ENCODE peak calls at places on chromosomes 5 and 9, in seven cellular contexts. M is kidney, C is psoas muscle, X is BE2C, Q is K562, P is tibial nerve, W is breast epithelium. K is an unnamed sample. For H3K4me1, the result is how much of the 10 kb centered on the place peaks cover.

GRCh38 chr5:147481857-147482256 is 28.0 kb downstream of the DPYSL3 start:
- DNase-seq in M (no peak), C (no peak), X (no peak), Q (no peak), P (no peak), W (no peak), K (peak)

GRCh38 chr9:114551750-114552685 is 35.6 kb upstream of the ATP6V1G1 start:
- DNase-seq in M (peak), C (peak), X (peak), Q (peak), P (peak), W (peak), K (peak)

GRCh38 chr9:18490591-18491370 is 16.8 kb downstream of the ADAMTSL1 start:
- DNase-seq in M (peak), C (peak), X (no peak), Q (no peak), P (peak), W (no peak), K (peak)

GRCh38 chr5:24621809-24622208 is 23.0 kb downstream of the CDH10 start:
- DNase-seq in M (no peak), C (peak), X (peak), Q (no peak), P (peak), W (no peak), K (no peak)

GRCh38 chr5:42858031-42858643 is 46.4 kb upstream of the SELENOP start:
- DNase-seq in M (no peak), C (no peak), X (no peak), Q (no peak), P (peak), W (no peak), K (peak)

GRCh38 chr5:172403191-172403794 is 51.0 kb downstream of the SH3PXD2B start:
- DNase-seq in M (peak), C (peak), X (peak), Q (no peak), P (peak), W (no peak), K (no peak)

GRCh38 chr9:3827175-3827574 is 301.4 kb upstream of the RFX3 start:
- DNase-seq in M (no peak), C (no peak), X (no peak), Q (no peak), P (no peak), W (peak), K (peak)

GRCh38 chr9:136011703-136012496 is 50.7 kb upstream of the UBAC1 start:
- DNase-seq in M (peak), C (peak), X (peak), Q (peak), P (peak), W (no peak), K (no peak)

GRCh38 chr9:503331-503730 is 288.7 kb downstream of the DOCK8 start:
- DNase-seq in M (no peak), C (no peak), X (no peak), Q (no peak), P (no peak), W (no peak), K (no peak)

GRCh38 chr5:132655821-132656773 is 1.9 kb upstream of the IL13 start:
- DNase-seq in M (no peak), C (no peak), X (peak), Q (no peak), P (no peak), W (no peak), K (no peak)

GRCh38 chr9:78383130-78383529 is 86.2 kb downstream of the PSAT1 start:
- DNase-seq in M (no peak), C (no peak), X (no peak), Q (no peak), P (no peak), W (no peak), K (no peak)

GRCh38 chr9:6054280-6055099 is 39.1 kb upstream of the RANBP6 start:
- DNase-seq in M (no peak), C (peak), X (peak), Q (peak), P (peak), W (no peak), K (peak)

GRCh38 chr9:129580211-129580915 is 40.5 kb downstream of the C9orf50 start:
- DNase-seq in M (no peak), C (no peak), X (no peak), Q (no peak), P (no peak), W (no peak), K (no peak)

GRCh38 chr5:67636091-67636490 is 439.5 kb upstream of the CD180 start:
- DNase-seq in M (no peak), C (peak), X (no peak), Q (no peak), P (peak), W (no peak), K (no peak)

GRCh38 chr9:105295986-105296385 is 51.5 kb downstream of the SLC44A1 start:
- DNase-seq in M (no peak), C (no peak), X (no peak), Q (no peak), P (no peak), W (no peak), K (no peak)

GRCh38 chr9:111917201-111917600 is 20.6 kb downstream of the UGCG start:
- DNase-seq in M (no peak), C (no peak), X (no peak), Q (no peak), P (no peak), W (no peak), K (no peak)
- H3K4me1 ChIP-seq in M (under half), C (under half), X (under half), Q (under half), P (under half), W (under half), K (under half)

GRCh38 chr5:131280417-131280816 is 16.6 kb downstream of the CDC42SE2 start:
- DNase-seq in M (no peak), C (no peak), X (no peak), Q (no peak), P (no peak), W (no peak), K (no peak)

GRCh38 chr5:131279209-131279608 is 15.4 kb downstream of the CDC42SE2 start:
- DNase-seq in M (no peak), C (no peak), X (no peak), Q (no peak), P (no peak), W (no peak), K (no peak)

GRCh38 chr5:131275996-131276535 is 12.2 kb downstream of the CDC42SE2 start:
- DNase-seq in M (no peak), C (no peak), X (no peak), Q (no peak), P (no peak), W (no peak), K (no peak)

GRCh38 chr5:131277415-131277814 is 13.6 kb downstream of the CDC42SE2 start:
- DNase-seq in M (no peak), C (no peak), X (no peak), Q (no peak), P (no peak), W (no peak), K (no peak)

GRCh38 chr5:131277875-131278795 is 14.3 kb downstream of the CDC42SE2 start:
- DNase-seq in M (no peak), C (no peak), X (no peak), Q (no peak), P (no peak), W (no peak), K (no peak)
- H3K4me1 ChIP-seq in M (under half), C (under half), X (under half), Q (under half), P (under half), W (under half), K (under half)

GRCh38 chr5:1318659-1319251 is 23.9 kb upstream of the TERT start:
- DNase-seq in M (peak), C (no peak), X (no peak), Q (no peak), P (no peak), W (peak), K (no peak)

GRCh38 chr5:1319436-1320343 is 24.8 kb upstream of the TERT start:
- DNase-seq in M (peak), C (no peak), X (no peak), Q (no peak), P (no peak), W (peak), K (no peak)

GRCh38 chr5:1321576-1321975 is 23.3 kb downstream of the CLPTM1L start:
- DNase-seq in M (peak), C (no peak), X (no peak), Q (no peak), P (no peak), W (peak), K (no peak)

GRCh38 chr5:1322036-1322903 is 22.6 kb downstream of the CLPTM1L start:
- DNase-seq in M (peak), C (no peak), X (no peak), Q (no peak), P (no peak), W (peak), K (no peak)

GRCh38 chr5:1320436-1321344 is 24.2 kb downstream of the CLPTM1L start:
- DNase-seq in M (peak), C (no peak), X (no peak), Q (no peak), P (no peak), W (peak), K (no peak)
- H3K4me1 ChIP-seq in M (under half), C (under half), X (under half), Q (under half), P (under half), W (under half), K (under half)

DNA sequence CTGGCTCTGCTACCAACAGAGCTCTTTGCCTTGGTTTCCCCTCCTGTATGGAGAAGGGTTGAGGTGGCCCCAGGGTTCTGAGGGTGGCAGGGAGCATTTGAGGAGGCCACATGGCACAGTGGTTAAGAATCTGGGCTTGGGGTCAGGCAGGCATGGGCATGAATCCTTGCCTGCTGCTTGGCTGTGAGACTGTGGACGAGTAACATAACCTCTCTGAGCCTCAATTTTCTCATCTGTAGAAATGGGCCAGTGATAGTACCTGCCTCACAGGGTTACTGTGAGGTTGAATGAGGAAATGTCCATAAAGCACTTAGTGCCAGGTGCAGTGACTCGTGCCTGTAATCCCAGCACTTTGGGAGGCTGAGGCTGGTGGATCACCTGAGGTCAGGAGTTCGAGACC is 5.1 kb upstream of the NDST1 start:
- DNase-seq in M (no peak), C (no peak), X (no peak), Q (no peak), P (no peak), W (no peak), K (no peak)
- H3K4me1 ChIP-seq in M (half or more), C (half or more), X (under half), Q (half or more), P (half or more), W (under half), K (half or more)

GRCh38 chr5:157539623-157540022 is 36.0 kb downstream of the ADAM19 start:
- DNase-seq in M (no peak), C (no peak), X (no peak), Q (no peak), P (no peak), W (no peak), K (no peak)
- H3K4me1 ChIP-seq in M (under half), C (under half), X (under half), Q (under half), P (under half), W (under half), K (under half)

GRCh38 chr9:37972346-37972745 is 68.4 kb upstream of the SLC25A51 start:
- DNase-seq in M (peak), C (no peak), X (no peak), Q (no peak), P (no peak), W (no peak), K (peak)
- H3K4me1 ChIP-seq in M (under half), C (under half), X (under half), Q (under half), P (under half), W (under half), K (under half)

GRCh38 chr5:109694451-109694891 is 4.7 kb downstream of the MAN2A1 start:
- DNase-seq in M (no peak), C (no peak), X (no peak), Q (no peak), P (no peak), W (no peak), K (peak)

GRCh38 chr5:109697339-109697738 is 7.6 kb downstream of the MAN2A1 start:
- DNase-seq in M (no peak), C (no peak), X (no peak), Q (no peak), P (no peak), W (no peak), K (no peak)

GRCh38 chr5:109693535-109694152 is 3.9 kb downstream of the MAN2A1 start:
- DNase-seq in M (no peak), C (no peak), X (no peak), Q (no peak), P (no peak), W (no peak), K (peak)

GRCh38 chr5:109692852-109693251 is 3.1 kb downstream of the MAN2A1 start:
- DNase-seq in M (no peak), C (no peak), X (no peak), Q (no peak), P (no peak), W (no peak), K (no peak)

DNA sequence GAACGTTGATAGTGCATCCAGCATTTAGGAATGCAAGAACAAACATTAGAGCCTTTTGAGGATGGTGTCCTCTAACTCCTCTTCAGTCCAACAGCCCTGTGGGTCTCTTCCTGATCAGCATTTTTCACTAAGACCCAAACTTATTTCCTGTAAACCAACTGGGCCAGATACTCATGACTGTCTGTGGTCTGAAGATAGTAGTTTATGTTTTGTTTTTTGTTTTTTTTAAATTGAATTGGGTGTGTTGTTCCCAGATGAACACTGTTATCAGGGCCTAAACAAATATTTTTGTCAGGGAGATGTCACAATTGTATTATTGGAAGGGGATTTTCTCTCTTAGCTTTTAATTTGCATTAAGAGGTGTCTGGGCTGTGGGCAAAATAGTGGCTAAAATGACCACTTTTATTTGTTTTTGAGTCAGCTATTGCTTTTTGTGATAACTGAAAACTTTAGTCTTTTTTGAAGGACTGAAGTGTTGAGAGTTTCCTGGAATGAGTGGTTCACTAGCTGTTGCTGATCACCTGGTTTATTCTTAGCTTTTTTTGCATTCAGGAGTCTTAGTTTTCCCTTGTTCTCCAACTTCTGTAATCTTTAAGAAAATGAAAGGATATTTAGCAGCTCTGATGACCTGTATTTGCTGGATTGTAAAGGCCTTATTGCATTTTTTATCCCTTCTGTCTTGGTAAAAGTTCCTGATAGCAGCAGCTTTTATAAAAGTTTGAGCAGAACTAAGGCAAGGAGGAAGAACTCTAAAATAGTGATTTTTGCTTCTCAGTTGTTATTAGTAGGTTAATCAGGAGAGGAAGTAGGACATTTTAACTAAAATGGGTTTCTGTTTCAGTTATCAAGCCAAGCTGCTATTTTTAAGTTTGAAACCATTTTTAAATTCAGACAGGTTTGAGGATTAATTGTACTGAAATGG is 5.5 kb downstream of the MAN2A1 start:
- DNase-seq in M (no peak), C (no peak), X (no peak), Q (peak), P (no peak), W (no peak), K (no peak)
- H3K4me1 ChIP-seq in M (under half), C (half or more), X (under half), Q (under half), P (under half), W (under half), K (under half)